ENCODE peak calls at places on chromosomes 11 and 22, in four cellular contexts. K, P, U and H are unnamed samples.

GRCh38 chr11:103486609-103487008 is 377.4 kb downstream of the DYNC2H1 start:
- DNase-seq in K (no peak), P (no peak), U (no peak), H (no peak)

GRCh38 chr22:38320605-38321402 is 3.6 kb upstream of the CSNK1E start:
- DNase-seq in K (no peak), P (no peak), U (no peak), H (no peak)

GRCh38 chr11:2466069-2466801 is 21.4 kb downstream of the KCNQ1 start:
- DNase-seq in K (no peak), P (no peak), U (no peak), H (no peak)

GRCh38 chr11:56819916-56820315 is 71.4 kb upstream of the OR9G4 start:
- DNase-seq in K (no peak), P (no peak), U (no peak), H (no peak)

GRCh38 chr11:68043349-68044144 is 4.7 kb downstream of the TCIRG1 start:
- DNase-seq in K (peak; percentile 93), P (no peak), U (no peak), H (no peak)

GRCh38 chr22:41352058-41352457 is 29.7 kb upstream of the TEF start:
- DNase-seq in K (no peak), P (no peak), U (no peak), H (no peak)

GRCh38 chr11:119472856-119473222 is 49.9 kb upstream of the THY1 start:
- DNase-seq in K (no peak), P (no peak), U (no peak), H (no peak)

GRCh38 chr22:38452373-38453064 is 2.5 kb downstream of the KCNJ4 start:
- DNase-seq in K (no peak), P (no peak), U (no peak), H (no peak)

GRCh38 chr22:19634206-19634536 is 80.1 kb upstream of the SEPTIN5 start:
- DNase-seq in K (no peak), P (no peak), U (no peak), H (no peak)

GRCh38 chr11:112156153-112156552 is 7.7 kb downstream of the IL18 start:
- DNase-seq in K (no peak), P (no peak), U (no peak), H (no peak)

GRCh38 chr11:68796779-68797178 is 44.9 kb downstream of the CPT1A start:
- DNase-seq in K (no peak), P (no peak), U (no peak), H (no peak)

GRCh38 chr11:47464479-47464878 is 15.5 kb upstream of the RAPSN start:
- DNase-seq in K (no peak), P (no peak), U (peak; percentile 20), H (no peak)

GRCh38 chr22:19036523-19037273 is 85.5 kb downstream of the DGCR2 start:
- DNase-seq in K (no peak), P (no peak), U (peak; percentile 42), H (no peak)

GRCh38 chr11:69411257-69411924 is 70.1 kb upstream of the LINC01488 start:
- DNase-seq in K (no peak), P (no peak), U (no peak), H (no peak)

GRCh38 chr11:127115844-127116243 is 115.3 kb upstream of the KIRREL3 start:
- DNase-seq in K (no peak), P (no peak), U (no peak), H (no peak)

GRCh38 chr11:50072226-50073112 is 39.8 kb downstream of the OR4C45 start:
- DNase-seq in K (no peak), P (no peak), U (no peak), H (no peak)

GRCh38 chr22:17783317-17783716 is 9.0 kb upstream of the BID start:
- DNase-seq in K (no peak), P (no peak), U (no peak), H (no peak)

GRCh38 chr11:10005955-10006525 is 288.0 kb downstream of the SBF2 start:
- DNase-seq in K (no peak), P (no peak), U (no peak), H (no peak)

GRCh38 chr11:3642071-3642951 is 519 bp upstream of the ART5 start:
- DNase-seq in K (peak; percentile 98), P (peak; percentile 81), U (peak; percentile 96), H (peak; percentile 93)

GRCh38 chr11:41256060-41256459 is 203.4 kb downstream of the LRRC4C start:
- DNase-seq in K (no peak), P (no peak), U (no peak), H (no peak)

GRCh38 chr22:42490244-42490832 is 29.3 kb downstream of the RRP7A start:
- DNase-seq in K (no peak), P (peak; percentile 23), U (no peak), H (no peak)

GRCh38 chr11:2443406-2443805 is 908 bp downstream of the TRPM5 start:
- DNase-seq in K (no peak), P (no peak), U (no peak), H (no peak)

GRCh38 chr11:82711648-82712047 is 22.0 kb downstream of the FAM181B start:
- DNase-seq in K (no peak), P (no peak), U (no peak), H (no peak)

GRCh38 chr22:36026741-36027140 is 1.9 kb downstream of the RBFOX2 start:
- DNase-seq in K (no peak), P (no peak), U (no peak), H (no peak)

GRCh38 chr22:35133702-35134395 is 67.9 kb downstream of the ISX start:
- DNase-seq in K (peak; percentile 23), P (no peak), U (no peak), H (no peak)

GRCh38 chr11:69319255-69320106 is 25.5 kb downstream of the MYEOV start:
- DNase-seq in K (no peak), P (no peak), U (no peak), H (no peak)

GRCh38 chr11:114785820-114786219 is 107.5 kb downstream of the NXPE2 start:
- DNase-seq in K (no peak), P (no peak), U (no peak), H (no peak)

GRCh38 chr22:21816787-21817496 is 50.5 kb downstream of the MAPK1 start:
- DNase-seq in K (peak; percentile 72), P (no peak), U (no peak), H (no peak)

GRCh38 chr22:50586416-50586815 is 3.8 kb upstream of the CHKB start:
- DNase-seq in K (no peak), P (no peak), U (no peak), H (no peak)

GRCh38 chr11:60915250-60915914 is 1.4 kb downstream of the TMEM109 start:
- DNase-seq in K (no peak), P (no peak), U (peak; percentile 65), H (peak; percentile 44)

GRCh38 chr22:38513063-38513462 is 7.0 kb upstream of the DDX17 start:
- DNase-seq in K (peak; percentile 31), P (peak; percentile 42), U (peak; percentile 63), H (peak; percentile 45)

GRCh38 chr11:35794850-35795249 is 132.3 kb downstream of the TRIM44 start:
- DNase-seq in K (no peak), P (no peak), U (no peak), H (no peak)

GRCh38 chr11:62015615-62016014 is 48.2 kb upstream of the FTH1 start:
- DNase-seq in K (no peak), P (no peak), U (no peak), H (no peak)

GRCh38 chr11:44709281-44709562 is 17.5 kb upstream of the TSPAN18 start:
- DNase-seq in K (no peak), P (peak; percentile 74), U (no peak), H (no peak)

GRCh38 chr11:115153135-115153534 is 351.1 kb downstream of the CADM1 start:
- DNase-seq in K (no peak), P (no peak), U (no peak), H (no peak)

DNA sequence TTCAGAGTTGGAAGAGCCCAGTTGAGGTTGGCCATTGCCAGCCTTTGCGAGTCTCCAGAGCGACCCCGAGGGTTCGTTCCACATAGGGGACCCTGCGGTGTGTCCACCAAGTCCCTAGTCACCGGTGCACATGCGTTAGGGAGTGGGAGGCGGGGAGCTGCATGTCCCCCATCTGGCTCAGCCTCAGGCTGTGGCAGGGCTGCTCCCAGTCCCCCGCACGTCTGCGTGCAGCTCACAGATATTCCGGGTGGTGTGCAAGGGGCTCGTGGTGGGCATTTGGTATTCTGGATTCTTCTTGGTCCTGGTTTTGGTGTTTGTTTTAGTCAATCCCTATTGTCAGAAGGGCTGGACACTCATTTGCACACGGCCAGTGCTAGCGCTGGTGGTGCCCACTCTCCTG is 48.8 kb downstream of the MUC6 start:
- DNase-seq in K (no peak), P (no peak), U (no peak), H (no peak)
- TF ChIP-seq ELF4 in K (no peak), P (no peak), U (no peak), H (no peak)

GRCh38 chr11:64372802-64373597 is 14.0 kb downstream of the RPS6KA4 start:
- DNase-seq in K (peak; percentile 90), P (peak; percentile 51), U (no peak), H (peak; percentile 95)
- TF ChIP-seq SP1 in K (peak; percentile 57), P (no peak), U (no peak), H (no peak)

DNA sequence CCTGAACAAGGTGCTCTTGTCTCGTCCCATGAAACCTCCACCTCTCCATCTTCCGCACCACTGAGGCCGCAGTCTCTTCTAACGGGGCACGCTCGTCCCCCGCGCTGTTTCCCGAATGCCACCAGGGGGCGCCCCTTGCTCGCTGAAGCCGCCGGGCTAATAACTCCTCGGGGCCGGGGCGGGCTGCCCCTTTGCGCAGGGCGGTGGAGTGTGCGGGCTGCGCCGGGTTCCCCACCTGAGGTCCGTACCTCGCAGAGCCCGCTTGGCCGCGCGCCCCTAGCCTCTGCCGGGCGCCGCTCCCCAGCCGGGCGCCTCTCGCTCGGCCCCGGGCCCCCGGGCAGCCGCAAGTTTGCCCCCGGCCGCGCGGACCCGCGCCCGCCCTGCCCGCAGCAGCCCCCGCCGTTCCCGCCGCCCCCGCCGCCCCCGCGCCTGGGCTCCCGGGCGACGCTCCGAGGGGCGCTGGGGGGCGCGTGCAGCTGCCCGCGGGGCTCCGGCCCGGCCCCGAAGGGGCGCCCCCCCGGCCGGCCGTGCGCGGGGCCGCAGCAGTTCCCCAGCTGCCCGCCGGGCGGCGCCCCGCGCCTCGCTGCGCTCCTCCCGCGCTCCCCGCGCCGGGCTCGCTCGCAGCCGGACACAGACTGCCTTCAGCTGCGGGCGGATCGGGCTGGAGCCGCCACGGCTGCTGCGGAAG is at the start of gene GRIK4:
- DNase-seq in K (peak; percentile 95), P (peak; percentile 52), U (peak; percentile 92), H (peak; percentile 93)
- TF ChIP-seq ELF4 in K (no peak), P (no peak), U (no peak), H (no peak)

GRCh38 chr11:78832226-78832947 is 257.7 kb upstream of the NARS2 start:
- DNase-seq in K (no peak), P (no peak), U (no peak), H (no peak)
- TF ChIP-seq SP1 in K (no peak), P (no peak), U (no peak), H (no peak)